ENCODE peak calls at places on chromosomes 4 and X, in five cellular contexts. Z, K, J, V and I are unnamed samples. For H3K4me1, the result is how much of the 10 kb centered on the place peaks cover.

GRCh38 chrX:78103656-78104446 is at the start of gene PGK1:
- DNase-seq in Z (peak), K (peak), J (peak), V (peak), I (peak)

GRCh38 chr4:166635367-166635766 is 598.9 kb downstream of the SPOCK3 start:
- DNase-seq in J (no peak), Z (no peak), V (no peak), K (no peak), I (no peak)

GRCh38 chr4:5044341-5044740 is 6.9 kb upstream of the STK32B start:
- DNase-seq in K (no peak), Z (no peak), V (no peak), J (no peak), I (no peak)

GRCh38 chrX:131262200-131262599 is 26.9 kb downstream of the IGSF1 start:
- DNase-seq in K (no peak), J (no peak), Z (no peak), V (no peak), I (no peak)

GRCh38 chrX:133698298-133698697 is 283.0 kb upstream of the GPC4 start:
- DNase-seq in V (peak), J (no peak), K (no peak), Z (peak), I (no peak)

GRCh38 chrX:104922206-104922621 is 298.3 kb downstream of the TEX13A start:
- DNase-seq in J (peak), V (peak), K (peak), Z (peak), I (peak)

GRCh38 chrX:21374994-21375794 is 976 bp downstream of the CNKSR2 start:
- DNase-seq in Z (no peak), K (no peak), J (no peak), V (no peak), I (no peak)

GRCh38 chr4:70992354-70992753 is 1.1 kb upstream of the DCK start:
- DNase-seq in K (no peak), V (no peak), Z (no peak), J (no peak), I (no peak)

GRCh38 chrX:129606918-129607317 is 47.8 kb downstream of the APLN start:
- DNase-seq in Z (peak), J (no peak), V (peak), K (peak), I (peak)

GRCh38 chrX:132622130-132622529 is 133.3 kb upstream of the MBNL3 start:
- DNase-seq in K (no peak), V (peak), Z (peak), J (no peak), I (no peak)

GRCh38 chr4:129410115-129410514 is 314.2 kb downstream of the C4orf33 start:
- DNase-seq in K (no peak), Z (no peak), J (no peak), V (no peak), I (no peak)

GRCh38 chr4:153154010-153154975 is 50.0 kb upstream of the TRIM2 start:
- DNase-seq in Z (peak), J (no peak), K (no peak), V (peak), I (no peak)

GRCh38 chr4:101806914-101807313 is 16.4 kb downstream of the BANK1 start:
- DNase-seq in V (no peak), Z (peak), J (no peak), K (no peak), I (no peak)

GRCh38 chr4:53500552-53500951 is 90.7 kb downstream of the LNX1 start:
- DNase-seq in V (no peak), Z (no peak), J (no peak), K (no peak), I (no peak)

GRCh38 chrX:29890646-29891200 is 324.6 kb upstream of the MAGEB2 start:
- DNase-seq in Z (peak), K (no peak), J (no peak), V (peak), I (no peak)

GRCh38 chr4:88616275-88616996 is 24.2 kb downstream of the HERC3 start:
- DNase-seq in J (no peak), Z (peak), K (no peak), V (peak), I (no peak)

GRCh38 chr4:180923476-180923875 is 1319.7 kb upstream of the TENM3 start:
- DNase-seq in Z (peak), K (no peak), V (peak), J (no peak), I (no peak)

GRCh38 chr4:5753766-5754528 is 42.9 kb downstream of the EVC start:
- DNase-seq in V (peak), Z (peak), J (no peak), K (no peak), I (no peak)

GRCh38 chr4:158243071-158243470 is 32.8 kb downstream of the TMEM144 start:
- DNase-seq in V (no peak), K (peak), J (no peak), Z (no peak), I (no peak)

GRCh38 chr4:153215976-153216375 is 11.7 kb downstream of the TRIM2 start:
- DNase-seq in K (no peak), V (no peak), J (no peak), Z (peak), I (no peak)

GRCh38 chr4:162458051-162458450 is 294.3 kb upstream of the FSTL5 start:
- DNase-seq in J (no peak), K (no peak), V (no peak), Z (no peak), I (no peak)

GRCh38 chrX:16828126-16828908 is 41.8 kb downstream of the RBBP7 start:
- DNase-seq in Z (peak), J (no peak), K (no peak), V (peak), I (peak)

GRCh38 chr4:69591374-69591773 is 48.1 kb downstream of the UGT2A2 start:
- DNase-seq in J (no peak), V (no peak), Z (no peak), K (no peak), I (no peak)

GRCh38 chr4:19492611-19493010 is 759.1 kb upstream of the SLIT2 start:
- DNase-seq in Z (peak), J (no peak), V (peak), K (no peak), I (no peak)

GRCh38 chrX:134886201-134886600 is 104.6 kb upstream of the SMIM10 start:
- DNase-seq in K (peak), J (no peak), Z (peak), V (peak), I (no peak)

GRCh38 chr4:98793658-98794057 is 135.2 kb upstream of the TSPAN5 start:
- DNase-seq in Z (no peak), K (no peak), V (no peak), J (no peak), I (no peak)

GRCh38 chrX:98398542-98398941 is 1514.8 kb downstream of the RPA4 start:
- DNase-seq in K (no peak), J (no peak), V (no peak), Z (no peak), I (no peak)

GRCh38 chr4:60657041-60657440 is 543.1 kb upstream of the ADGRL3 start:
- DNase-seq in V (peak), Z (no peak), K (no peak), J (no peak), I (no peak)

GRCh38 chr4:8694651-8695151 is 102.1 kb downstream of the CPZ start:
- DNase-seq in J (no peak), V (no peak), K (no peak), Z (no peak), I (no peak)

GRCh38 chr4:23033796-23034195 is 341.1 kb downstream of the GBA3 start:
- DNase-seq in V (no peak), Z (peak), J (no peak), K (no peak), I (no peak)

GRCh38 chrX:22534643-22535042 is 261.9 kb downstream of the CBLL2 start:
- DNase-seq in V (peak), K (no peak), J (peak), Z (peak), I (no peak)

GRCh38 chr4:985123-985830 is 1.6 kb upstream of the IDUA start:
- DNase-seq in V (no peak), J (peak), Z (peak), K (peak), I (no peak)

GRCh38 chrX:6095469-6095868 is 133.2 kb downstream of the NLGN4X start:
- DNase-seq in K (no peak), V (no peak), J (no peak), Z (no peak), I (no peak)

GRCh38 chrX:10555846-10556245 is 64.5 kb downstream of the MID1 start:
- DNase-seq in J (no peak), Z (no peak), V (no peak), K (no peak), I (no peak)

GRCh38 chr4:154416183-154416543 is 75.4 kb downstream of the DCHS2 start:
- DNase-seq in K (peak), J (peak), V (no peak), Z (peak), I (no peak)

GRCh38 chr4:12359420-12359819 is 930.7 kb upstream of the HS3ST1 start:
- DNase-seq in J (no peak), V (no peak), Z (no peak), K (no peak), I (no peak)

DNA sequence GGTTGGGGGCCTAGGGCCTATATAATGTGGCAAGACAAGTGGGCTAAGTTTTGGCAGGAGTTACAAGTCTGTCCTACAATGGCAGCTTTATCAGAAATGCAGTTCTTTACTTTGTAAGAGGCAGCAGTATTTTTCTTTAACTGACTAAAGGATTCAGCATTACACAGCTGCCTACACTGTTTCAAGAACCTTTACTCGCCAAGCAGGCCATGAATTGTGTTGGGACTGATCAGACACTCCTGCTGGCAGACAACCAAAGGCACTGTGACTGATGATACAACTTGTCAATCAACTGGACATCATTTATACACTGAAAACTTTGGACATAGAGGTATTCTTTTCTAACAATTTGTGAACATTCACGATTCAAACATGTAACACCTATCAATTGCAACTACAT is 4.3 kb downstream of the MORC4 start:
- DNase-seq in V (no peak), K (no peak), J (no peak), Z (no peak), I (no peak)
- H3K4me1 ChIP-seq in V (under half), K (under half), J (under half), Z (under half), I (under half)

GRCh38 chr4:87006531-87007344 is 71.9 kb downstream of the AFF1 start:
- DNase-seq in J (peak), V (peak), K (peak), Z (peak), I (peak)

GRCh38 chr4:87003266-87003665 is 68.5 kb downstream of the AFF1 start:
- DNase-seq in J (no peak), K (no peak), Z (no peak), V (no peak), I (no peak)

GRCh38 chr4:87007345-87008181 is 72.8 kb downstream of the AFF1 start:
- DNase-seq in J (peak), Z (peak), K (no peak), V (peak), I (peak)

GRCh38 chr4:87005690-87006461 is 71.1 kb downstream of the AFF1 start:
- DNase-seq in Z (peak), V (no peak), J (no peak), K (no peak), I (no peak)

GRCh38 chr4:87005369-87005689 is 70.5 kb downstream of the AFF1 start:
- DNase-seq in K (no peak), J (no peak), Z (no peak), V (no peak), I (no peak)
- H3K4me1 ChIP-seq in K (half or more), J (under half), Z (under half), V (under half), I (under half)

GRCh38 chr4:42630908-42631307 is 26.0 kb downstream of the ATP8A1 start:
- DNase-seq in K (no peak), J (no peak), V (no peak), Z (no peak), I (no peak)

GRCh38 chr4:42628740-42629139 is 28.2 kb downstream of the ATP8A1 start:
- DNase-seq in Z (no peak), K (no peak), V (no peak), J (no peak), I (no peak)

GRCh38 chr4:42633605-42634388 is 23.1 kb downstream of the ATP8A1 start:
- DNase-seq in Z (no peak), V (no peak), K (no peak), J (no peak), I (no peak)

GRCh38 chr4:42636591-42636990 is 20.3 kb downstream of the ATP8A1 start:
- DNase-seq in Z (no peak), J (no peak), V (no peak), K (no peak), I (no peak)

DNA sequence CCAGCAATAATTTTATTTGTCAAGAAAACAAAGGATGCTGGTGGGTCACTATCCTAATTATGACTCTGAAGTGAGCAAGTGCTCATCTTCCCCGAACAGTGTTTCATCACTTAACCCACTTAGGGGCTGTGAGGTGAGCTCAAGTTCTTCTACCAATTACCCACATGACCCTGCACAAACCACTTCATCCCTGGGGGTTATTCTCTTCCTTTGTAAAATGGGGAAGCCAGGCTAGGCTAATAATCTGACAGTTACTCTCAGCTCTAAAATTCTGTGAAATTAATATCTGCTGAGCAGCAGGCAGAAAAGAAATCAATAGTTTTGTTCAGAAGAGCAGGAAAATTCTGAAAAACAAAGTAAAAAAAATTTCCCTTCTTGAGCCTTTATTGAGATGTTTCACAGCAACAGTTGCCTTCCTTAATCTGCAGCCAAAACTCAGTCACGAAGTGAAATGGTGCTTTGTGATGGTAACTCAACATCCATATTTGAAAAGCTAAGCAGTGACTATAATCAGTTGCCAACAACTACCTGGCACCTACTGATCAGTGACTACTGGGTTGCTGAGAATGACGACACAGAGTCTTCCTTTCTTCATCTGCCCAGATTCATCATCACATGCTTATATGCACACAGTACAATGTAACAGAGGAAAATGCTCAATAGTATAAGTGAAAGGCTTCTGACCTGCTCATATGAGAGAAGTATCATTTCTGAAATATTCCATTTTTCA is 24.1 kb downstream of the ATP8A1 start:
- DNase-seq in Z (no peak), K (no peak), V (no peak), J (no peak), I (no peak)
- H3K4me1 ChIP-seq in Z (under half), K (under half), V (under half), J (under half), I (under half)

GRCh38 chr4:95093936-95094929 is 336.5 kb downstream of the BMPR1B start:
- DNase-seq in V (no peak), Z (no peak), K (no peak), J (no peak), I (no peak)

GRCh38 chr4:95091272-95091671 is 333.5 kb downstream of the BMPR1B start:
- DNase-seq in J (no peak), K (no peak), V (peak), Z (peak), I (no peak)

GRCh38 chr4:95093460-95093859 is 335.7 kb downstream of the BMPR1B start:
- DNase-seq in J (no peak), V (no peak), Z (no peak), K (no peak), I (no peak)

GRCh38 chr4:95095352-95095974 is 337.7 kb downstream of the BMPR1B start:
- DNase-seq in Z (peak), V (peak), J (no peak), K (peak), I (no peak)

DNA sequence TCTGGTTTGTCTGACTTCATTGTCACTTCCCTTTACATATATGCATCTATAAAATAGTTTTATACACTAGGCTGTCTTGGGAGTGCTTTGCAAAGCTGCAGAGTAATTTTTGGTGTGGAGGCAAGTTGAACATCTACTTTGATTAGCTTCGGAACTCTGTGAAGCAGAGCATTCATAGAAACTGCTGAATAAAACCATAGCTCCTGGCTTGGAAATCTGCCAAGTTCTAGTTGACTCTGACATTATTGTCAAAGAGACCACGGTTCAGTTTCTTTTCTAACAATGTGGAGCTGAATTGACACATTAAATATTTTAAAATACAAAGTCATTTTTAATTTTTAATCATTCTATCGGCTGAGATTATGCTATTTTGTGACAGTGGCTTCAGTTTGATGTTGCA is 335.0 kb downstream of the BMPR1B start:
- DNase-seq in K (no peak), V (no peak), Z (peak), J (no peak), I (no peak)
- H3K4me1 ChIP-seq in K (under half), V (under half), Z (under half), J (under half), I (under half)

GRCh38 chr4:128039568-128039967 is 21.5 kb upstream of the LARP1B start:
- DNase-seq in K (no peak), V (no peak), J (no peak), Z (no peak), I (no peak)
- H3K4me1 ChIP-seq in K (under half), V (under half), J (under half), Z (under half), I (under half)

DNA sequence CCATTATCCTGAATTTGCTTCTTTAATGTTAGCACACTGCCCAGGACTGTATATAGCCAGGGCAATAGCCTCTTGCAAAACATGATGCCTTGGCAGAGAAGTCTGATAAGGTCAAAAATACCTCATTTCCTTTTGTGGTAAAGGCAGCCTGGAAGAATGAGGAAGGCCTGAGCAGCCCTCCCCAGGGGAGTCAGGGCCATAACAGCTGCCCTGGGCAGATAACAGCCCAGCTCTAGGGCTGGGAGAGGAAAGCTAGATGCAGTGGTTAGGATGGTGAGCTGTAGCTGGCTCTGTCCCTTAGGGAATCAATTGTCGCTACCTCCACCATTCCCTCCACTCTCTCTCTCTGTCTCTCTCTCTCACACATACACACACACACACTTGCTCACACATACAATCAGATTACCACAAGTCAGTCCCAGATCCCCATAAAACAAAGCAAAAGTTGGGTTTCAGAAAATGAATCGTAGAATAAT is 29.2 kb downstream of the EFHC2 start:
- DNase-seq in K (no peak), V (peak), J (peak), Z (peak), I (no peak)
- H3K4me1 ChIP-seq in K (under half), V (under half), J (under half), Z (under half), I (under half)